ENCODE peak calls at places on chromosomes 16 and 17, in four cellular contexts. One of them, this sample, is unnamed.

GRCh38 chr17:1294157-1294717 is 14.8 kb downstream of the TRARG1 start:
- DNase-seq in neural progenitor cell: no peak
- DNase-seq in MM.1S: no peak
- DNase-seq in effector memory CD4-positive, alpha-beta T cell: peak; percentile 77
- DNase-seq in this sample: peak; percentile 79

GRCh38 chr16:3095869-3096268 is 3.2 kb downstream of the ZSCAN10 start:
- DNase-seq in neural progenitor cell: no peak
- DNase-seq in MM.1S: peak; percentile 70
- DNase-seq in effector memory CD4-positive, alpha-beta T cell: peak; percentile 63
- DNase-seq in this sample: peak; percentile 18

GRCh38 chr17:77473615-77474226 is 333.0 kb downstream of the SEC14L1 start:
- DNase-seq in neural progenitor cell: no peak
- DNase-seq in MM.1S: peak; percentile 4
- DNase-seq in effector memory CD4-positive, alpha-beta T cell: no peak
- DNase-seq in this sample: no peak

GRCh38 chr17:11643851-11644250 is 45.6 kb downstream of the DNAH9 start:
- DNase-seq in neural progenitor cell: no peak
- DNase-seq in MM.1S: no peak
- DNase-seq in effector memory CD4-positive, alpha-beta T cell: no peak
- DNase-seq in this sample: no peak

GRCh38 chr16:2206780-2207433 is 1.7 kb downstream of the MLST8 start:
- DNase-seq in neural progenitor cell: no peak
- DNase-seq in MM.1S: no peak
- DNase-seq in effector memory CD4-positive, alpha-beta T cell: no peak
- DNase-seq in this sample: no peak

GRCh38 chr16:73022534-73022933 is 25.4 kb downstream of the ZFHX3 start:
- DNase-seq in neural progenitor cell: no peak
- DNase-seq in MM.1S: no peak
- DNase-seq in effector memory CD4-positive, alpha-beta T cell: no peak
- DNase-seq in this sample: no peak

GRCh38 chr17:81428121-81428515 is 32.9 kb downstream of the BAHCC1 start:
- DNase-seq in neural progenitor cell: no peak
- DNase-seq in MM.1S: no peak
- DNase-seq in effector memory CD4-positive, alpha-beta T cell: no peak
- DNase-seq in this sample: no peak

GRCh38 chr16:1300664-1301476 is 8.6 kb upstream of the UBE2I start:
- DNase-seq in neural progenitor cell: peak; percentile 84
- DNase-seq in MM.1S: peak; percentile 56
- DNase-seq in effector memory CD4-positive, alpha-beta T cell: peak; percentile 60
- DNase-seq in this sample: peak; percentile 86

GRCh38 chr17:50213026-50214015 is 11.9 kb upstream of the COL1A1 start:
- DNase-seq in neural progenitor cell: peak; percentile 71
- DNase-seq in MM.1S: peak; percentile 86
- DNase-seq in effector memory CD4-positive, alpha-beta T cell: no peak
- DNase-seq in this sample: peak; percentile 68

GRCh38 chr17:72952641-72953313 is 139.7 kb downstream of the SLC39A11 start:
- DNase-seq in neural progenitor cell: no peak
- DNase-seq in MM.1S: no peak
- DNase-seq in effector memory CD4-positive, alpha-beta T cell: no peak
- DNase-seq in this sample: no peak

GRCh38 chr17:58269557-58270291 is 11.0 kb downstream of the MPO start:
- DNase-seq in neural progenitor cell: no peak
- DNase-seq in MM.1S: no peak
- DNase-seq in effector memory CD4-positive, alpha-beta T cell: no peak
- DNase-seq in this sample: no peak

GRCh38 chr16:78444-79145 is 570 bp downstream of the MPG start:
- DNase-seq in neural progenitor cell: no peak
- DNase-seq in MM.1S: peak; percentile 26
- DNase-seq in effector memory CD4-positive, alpha-beta T cell: no peak
- DNase-seq in this sample: no peak

GRCh38 chr16:81616321-81617020 is 162.6 kb upstream of the PLCG2 start:
- DNase-seq in neural progenitor cell: peak; percentile 35
- DNase-seq in MM.1S: peak; percentile 72
- DNase-seq in effector memory CD4-positive, alpha-beta T cell: peak; percentile 64
- DNase-seq in this sample: peak; percentile 65

GRCh38 chr16:80166082-80166481 is 374.7 kb upstream of the DYNLRB2 start:
- DNase-seq in neural progenitor cell: no peak
- DNase-seq in MM.1S: no peak
- DNase-seq in effector memory CD4-positive, alpha-beta T cell: no peak
- DNase-seq in this sample: no peak

GRCh38 chr17:77501101-77501566 is 360.4 kb downstream of the SEC14L1 start:
- DNase-seq in neural progenitor cell: peak; percentile 54
- DNase-seq in MM.1S: peak; percentile 23
- DNase-seq in effector memory CD4-positive, alpha-beta T cell: no peak
- DNase-seq in this sample: no peak

GRCh38 chr17:82058230-82058854 is 6.6 kb downstream of the GPS1 start:
- DNase-seq in neural progenitor cell: no peak
- DNase-seq in MM.1S: no peak
- DNase-seq in effector memory CD4-positive, alpha-beta T cell: no peak
- DNase-seq in this sample: peak; percentile 11

GRCh38 chr17:76659928-76660614 is 16.5 kb upstream of the ST6GALNAC1 start:
- DNase-seq in neural progenitor cell: no peak
- DNase-seq in MM.1S: no peak
- DNase-seq in effector memory CD4-positive, alpha-beta T cell: peak; percentile 6
- DNase-seq in this sample: no peak

GRCh38 chr17:8921147-8921546 is 44.4 kb downstream of the PIK3R5 start:
- DNase-seq in neural progenitor cell: no peak
- DNase-seq in MM.1S: no peak
- DNase-seq in effector memory CD4-positive, alpha-beta T cell: no peak
- DNase-seq in this sample: no peak

GRCh38 chr17:2707721-2708584 is 3.6 kb downstream of the CLUH start:
- DNase-seq in neural progenitor cell: peak; percentile 72
- DNase-seq in MM.1S: no peak
- DNase-seq in effector memory CD4-positive, alpha-beta T cell: no peak
- DNase-seq in this sample: no peak

GRCh38 chr17:13572581-13572980 is 29.1 kb downstream of the HS3ST3A1 start:
- DNase-seq in neural progenitor cell: no peak
- DNase-seq in MM.1S: no peak
- DNase-seq in effector memory CD4-positive, alpha-beta T cell: no peak
- DNase-seq in this sample: no peak

GRCh38 chr17:65855245-65855644 is 293.8 kb upstream of the AXIN2 start:
- DNase-seq in neural progenitor cell: no peak
- DNase-seq in MM.1S: no peak
- DNase-seq in effector memory CD4-positive, alpha-beta T cell: no peak
- DNase-seq in this sample: no peak

GRCh38 chr17:20141201-20141999 is 132.2 kb downstream of the SPECC1 start:
- DNase-seq in neural progenitor cell: peak; percentile 23
- DNase-seq in MM.1S: no peak
- DNase-seq in effector memory CD4-positive, alpha-beta T cell: no peak
- DNase-seq in this sample: no peak

GRCh38 chr16:27973678-27974077 is 89.8 kb downstream of the GSG1L start:
- DNase-seq in neural progenitor cell: no peak
- DNase-seq in MM.1S: no peak
- DNase-seq in effector memory CD4-positive, alpha-beta T cell: no peak
- DNase-seq in this sample: no peak

GRCh38 chr16:86513471-86514277 is 3.3 kb downstream of the FOXF1 start:
- DNase-seq in neural progenitor cell: no peak
- DNase-seq in MM.1S: no peak
- DNase-seq in effector memory CD4-positive, alpha-beta T cell: no peak
- DNase-seq in this sample: no peak

GRCh38 chr17:21298056-21298982 is 13.8 kb downstream of the MAP2K3 start:
- DNase-seq in neural progenitor cell: no peak
- DNase-seq in MM.1S: no peak
- DNase-seq in effector memory CD4-positive, alpha-beta T cell: no peak
- DNase-seq in this sample: no peak

GRCh38 chr17:47705536-47706481 is 11.8 kb downstream of the TBKBP1 start:
- DNase-seq in neural progenitor cell: no peak
- DNase-seq in MM.1S: no peak
- DNase-seq in effector memory CD4-positive, alpha-beta T cell: no peak
- DNase-seq in this sample: no peak

GRCh38 chr17:55778389-55779118 is 27.7 kb downstream of the PCTP start:
- DNase-seq in neural progenitor cell: no peak
- DNase-seq in MM.1S: no peak
- DNase-seq in effector memory CD4-positive, alpha-beta T cell: no peak
- DNase-seq in this sample: no peak

DNA sequence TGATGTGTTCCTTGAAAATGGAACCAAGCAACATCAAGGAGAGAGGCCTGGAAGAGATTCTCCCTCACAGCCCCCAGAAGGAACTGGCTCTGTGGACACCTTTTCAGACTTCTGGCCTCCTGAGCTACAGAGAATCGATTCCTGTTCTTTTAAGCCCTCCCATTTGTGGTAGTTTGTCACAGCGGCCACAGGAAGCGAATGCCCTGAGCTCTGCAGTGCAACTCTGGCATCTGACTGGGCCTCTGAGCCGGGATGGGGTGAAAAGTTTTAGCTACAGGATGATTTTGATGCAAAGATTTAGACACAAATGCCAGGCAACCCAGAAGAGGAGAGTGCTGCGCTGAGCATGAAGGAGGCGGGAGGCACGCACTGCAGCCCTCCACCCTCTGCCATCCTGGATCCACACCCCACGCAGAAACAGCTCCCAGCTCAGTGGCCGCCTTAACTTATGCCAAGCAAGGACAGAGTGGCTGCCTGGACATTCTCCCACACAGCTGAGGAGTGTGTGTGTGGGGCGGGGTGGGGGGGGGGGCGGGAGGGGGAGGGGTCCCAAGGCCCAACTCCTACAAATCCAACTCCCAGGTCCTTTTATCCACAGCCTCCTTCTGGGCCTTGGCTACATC is 2.2 kb downstream of the TIMP2 start:
- DNase-seq in neural progenitor cell: no peak
- DNase-seq in MM.1S: peak; percentile 62
- DNase-seq in effector memory CD4-positive, alpha-beta T cell: no peak
- DNase-seq in this sample: no peak
- H3K4me1 ChIP-seq in neural progenitor cell: peaks cover 25% of the 10 kb centered on the region
- H3K4me1 ChIP-seq in MM.1S: peaks cover 19% of the 10 kb centered on the region
- H3K4me1 ChIP-seq in effector memory CD4-positive, alpha-beta T cell: peaks cover 18% of the 10 kb centered on the region
- H3K4me1 ChIP-seq in this sample: peaks cover 13% of the 10 kb centered on the region

GRCh38 chr17:18021372-18021771 is 17.6 kb downstream of the ATPAF2 start:
- DNase-seq in neural progenitor cell: no peak
- DNase-seq in MM.1S: no peak
- DNase-seq in effector memory CD4-positive, alpha-beta T cell: no peak
- DNase-seq in this sample: no peak
- H3K4me1 ChIP-seq in neural progenitor cell: no peaks in the 10 kb centered on the region
- H3K4me1 ChIP-seq in MM.1S: no peaks in the 10 kb centered on the region
- H3K4me1 ChIP-seq in effector memory CD4-positive, alpha-beta T cell: no peaks in the 10 kb centered on the region
- H3K4me1 ChIP-seq in this sample: peaks cover 11% of the 10 kb centered on the region

GRCh38 chr17:7854078-7854777 is 638 bp upstream of the TMEM88 start:
- DNase-seq in neural progenitor cell: peak; percentile 59
- DNase-seq in MM.1S: no peak
- DNase-seq in effector memory CD4-positive, alpha-beta T cell: no peak
- DNase-seq in this sample: no peak

GRCh38 chr17:7853693-7854043 is 1.2 kb upstream of the TMEM88 start:
- DNase-seq in neural progenitor cell: peak; percentile 65
- DNase-seq in MM.1S: no peak
- DNase-seq in effector memory CD4-positive, alpha-beta T cell: no peak
- DNase-seq in this sample: no peak

GRCh38 chr17:7851438-7852261 is 3.2 kb upstream of the TMEM88 start:
- DNase-seq in neural progenitor cell: peak; percentile 98
- DNase-seq in MM.1S: peak; percentile 95
- DNase-seq in effector memory CD4-positive, alpha-beta T cell: peak; percentile 92
- DNase-seq in this sample: peak; percentile 97

GRCh38 chr17:7852262-7852670 is 2.6 kb upstream of the TMEM88 start:
- DNase-seq in neural progenitor cell: no peak
- DNase-seq in MM.1S: no peak
- DNase-seq in effector memory CD4-positive, alpha-beta T cell: no peak
- DNase-seq in this sample: no peak

GRCh38 chr17:7852919-7853692 is 1.8 kb upstream of the TMEM88 start:
- DNase-seq in neural progenitor cell: peak; percentile 56
- DNase-seq in MM.1S: no peak
- DNase-seq in effector memory CD4-positive, alpha-beta T cell: no peak
- DNase-seq in this sample: no peak
- H3K4me1 ChIP-seq in neural progenitor cell: peaks cover 38% of the 10 kb centered on the region
- H3K4me1 ChIP-seq in MM.1S: peaks cover 13% of the 10 kb centered on the region
- H3K4me1 ChIP-seq in effector memory CD4-positive, alpha-beta T cell: peaks cover 31% of the 10 kb centered on the region
- H3K4me1 ChIP-seq in this sample: peaks cover 32% of the 10 kb centered on the region

GRCh38 chr16:67565470-67566100 is 3.3 kb downstream of the CTCF start:
- DNase-seq in neural progenitor cell: no peak
- DNase-seq in MM.1S: peak; percentile 35
- DNase-seq in effector memory CD4-positive, alpha-beta T cell: no peak
- DNase-seq in this sample: no peak
- H3K4me1 ChIP-seq in neural progenitor cell: peaks cover 13% of the 10 kb centered on the region
- H3K4me1 ChIP-seq in MM.1S: peaks cover 24% of the 10 kb centered on the region
- H3K4me1 ChIP-seq in effector memory CD4-positive, alpha-beta T cell: peaks cover 21% of the 10 kb centered on the region
- H3K4me1 ChIP-seq in this sample: peaks cover 38% of the 10 kb centered on the region

DNA sequence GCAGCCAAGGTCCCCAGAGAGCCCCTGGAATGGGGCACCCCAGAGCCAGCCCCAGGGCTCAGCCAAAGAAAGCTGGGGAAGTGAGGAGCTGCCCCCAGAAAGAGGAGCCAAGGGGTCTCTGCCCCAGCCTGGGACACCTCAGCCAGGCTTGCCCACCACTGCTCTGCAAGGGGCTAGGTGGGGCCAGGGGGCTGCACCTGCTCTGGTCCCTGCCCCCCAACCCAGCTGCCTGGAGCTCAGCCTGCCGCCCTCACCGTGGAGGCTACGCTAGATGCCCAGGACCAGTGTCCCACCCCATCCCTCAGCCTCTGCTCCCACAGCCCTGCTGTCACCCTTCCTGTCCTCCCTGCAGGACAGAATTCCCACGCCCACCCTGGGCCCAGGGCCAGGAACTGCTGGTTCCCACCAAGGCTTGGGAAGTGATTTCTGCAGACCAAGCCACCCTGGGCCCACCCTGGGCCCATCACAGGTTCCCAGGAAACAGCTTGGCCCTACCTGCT is 28.1 kb upstream of the KRT17 start:
- DNase-seq in neural progenitor cell: no peak
- DNase-seq in MM.1S: no peak
- DNase-seq in effector memory CD4-positive, alpha-beta T cell: no peak
- DNase-seq in this sample: no peak
- H3K4me1 ChIP-seq in neural progenitor cell: peaks cover 13% of the 10 kb centered on the region
- H3K4me1 ChIP-seq in MM.1S: peaks cover 9% of the 10 kb centered on the region
- H3K4me1 ChIP-seq in effector memory CD4-positive, alpha-beta T cell: peaks cover 13% of the 10 kb centered on the region
- H3K4me1 ChIP-seq in this sample: peaks cover 13% of the 10 kb centered on the region

GRCh38 chr16:75244844-75245758 is 6.3 kb downstream of the BCAR1 start:
- DNase-seq in neural progenitor cell: peak; percentile 57
- DNase-seq in MM.1S: no peak
- DNase-seq in effector memory CD4-positive, alpha-beta T cell: no peak
- DNase-seq in this sample: no peak
- H3K4me1 ChIP-seq in neural progenitor cell: peaks cover 28% of the 10 kb centered on the region
- H3K4me1 ChIP-seq in MM.1S: no peaks in the 10 kb centered on the region
- H3K4me1 ChIP-seq in effector memory CD4-positive, alpha-beta T cell: no peaks in the 10 kb centered on the region
- H3K4me1 ChIP-seq in this sample: peaks cover under 1% of the 10 kb centered on the region

DNA sequence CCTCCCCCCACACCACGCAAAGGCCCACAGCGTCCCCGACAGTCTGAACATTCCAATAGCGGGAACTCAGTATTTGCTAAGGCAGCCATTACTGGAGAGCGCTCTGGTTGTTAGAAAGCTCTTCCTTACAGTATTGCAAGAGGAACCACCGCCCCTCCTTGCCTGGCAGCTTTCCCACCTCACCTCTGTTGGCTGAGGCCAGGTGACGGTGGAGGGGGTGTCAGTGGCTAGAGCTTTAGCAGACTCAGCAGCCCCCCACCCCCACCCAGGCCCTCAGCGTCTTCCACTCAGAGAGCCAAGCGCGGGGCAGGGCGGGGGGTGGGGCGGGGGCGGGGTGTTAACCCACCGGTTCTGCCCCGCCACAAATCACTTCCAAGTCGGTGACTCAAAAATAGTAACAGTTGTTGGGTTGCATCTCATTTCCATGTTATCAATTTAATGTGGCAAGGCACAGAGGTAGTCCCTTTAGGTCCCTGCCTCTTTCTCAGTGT is 2.3 kb upstream of the PLEKHH3 start:
- DNase-seq in neural progenitor cell: peak; percentile 63
- DNase-seq in MM.1S: peak; percentile 88
- DNase-seq in effector memory CD4-positive, alpha-beta T cell: no peak
- DNase-seq in this sample: no peak
- H3K4me1 ChIP-seq in neural progenitor cell: peaks cover 45% of the 10 kb centered on the region
- H3K4me1 ChIP-seq in MM.1S: peaks cover 24% of the 10 kb centered on the region
- H3K4me1 ChIP-seq in effector memory CD4-positive, alpha-beta T cell: peaks cover 76% of the 10 kb centered on the region
- H3K4me1 ChIP-seq in this sample: peaks cover 79% of the 10 kb centered on the region

GRCh38 chr16:55478827-55479559 is at the start of gene MMP2:
- DNase-seq in neural progenitor cell: peak; percentile 91
- DNase-seq in MM.1S: no peak
- DNase-seq in effector memory CD4-positive, alpha-beta T cell: no peak
- DNase-seq in this sample: no peak
- H3K4me1 ChIP-seq in neural progenitor cell: peaks cover 13% of the 10 kb centered on the region
- H3K4me1 ChIP-seq in MM.1S: no peaks in the 10 kb centered on the region
- H3K4me1 ChIP-seq in effector memory CD4-positive, alpha-beta T cell: no peaks in the 10 kb centered on the region
- H3K4me1 ChIP-seq in this sample: no peaks in the 10 kb centered on the region

This sample was measured in CD8-positive, alpha-beta T cell.